ENCODE peak calls at places on chromosomes 3 and 15, in four cellular contexts. H is fibroblast of mammary gland, F is A549, L is PC-3. E is an unnamed sample.

GRCh38 chr15:39585394-39585841 is 4.5 kb downstream of the THBS1 start:
- DNase-seq in F (no peak), L (no peak), H (peak), E (no peak)

GRCh38 chr15:52790166-52790708 is at the start of gene ONECUT1:
- DNase-seq in H (peak), L (peak), F (peak), E (peak)

GRCh38 chr3:139299261-139300132 is 44.3 kb upstream of the MRPS22 start:
- DNase-seq in H (peak), L (peak), F (peak), E (peak)

GRCh38 chr15:85727068-85727467 is 67.7 kb downstream of the KLHL25 start:
- DNase-seq in H (peak), L (no peak), F (no peak), E (peak)

GRCh38 chr3:86814918-86815655 is 175.9 kb downstream of the VGLL3 start:
- DNase-seq in F (no peak), H (no peak), L (peak), E (peak)

GRCh38 chr3:105812194-105812586 is 56.6 kb downstream of the CBLB start:
- DNase-seq in L (peak), F (peak), H (peak), E (peak)

GRCh38 chr3:102162251-102162650 is 272.6 kb upstream of the ZPLD1 start:
- DNase-seq in F (no peak), H (no peak), L (no peak), E (no peak)

GRCh38 chr3:13866406-13866965 is 13.4 kb downstream of the WNT7A start:
- DNase-seq in L (no peak), H (no peak), F (no peak), E (no peak)

GRCh38 chr3:172391592-172392302 is 56.5 kb downstream of the GHSR start:
- DNase-seq in F (no peak), L (no peak), H (peak), E (peak)

GRCh38 chr3:71838406-71838805 is 53.5 kb upstream of the PROK2 start:
- DNase-seq in H (no peak), L (no peak), F (no peak), E (no peak)

GRCh38 chr15:59259137-59259943 is 52.7 kb downstream of the LDHAL6B start:
- DNase-seq in L (no peak), F (no peak), H (no peak), E (no peak)

DNA sequence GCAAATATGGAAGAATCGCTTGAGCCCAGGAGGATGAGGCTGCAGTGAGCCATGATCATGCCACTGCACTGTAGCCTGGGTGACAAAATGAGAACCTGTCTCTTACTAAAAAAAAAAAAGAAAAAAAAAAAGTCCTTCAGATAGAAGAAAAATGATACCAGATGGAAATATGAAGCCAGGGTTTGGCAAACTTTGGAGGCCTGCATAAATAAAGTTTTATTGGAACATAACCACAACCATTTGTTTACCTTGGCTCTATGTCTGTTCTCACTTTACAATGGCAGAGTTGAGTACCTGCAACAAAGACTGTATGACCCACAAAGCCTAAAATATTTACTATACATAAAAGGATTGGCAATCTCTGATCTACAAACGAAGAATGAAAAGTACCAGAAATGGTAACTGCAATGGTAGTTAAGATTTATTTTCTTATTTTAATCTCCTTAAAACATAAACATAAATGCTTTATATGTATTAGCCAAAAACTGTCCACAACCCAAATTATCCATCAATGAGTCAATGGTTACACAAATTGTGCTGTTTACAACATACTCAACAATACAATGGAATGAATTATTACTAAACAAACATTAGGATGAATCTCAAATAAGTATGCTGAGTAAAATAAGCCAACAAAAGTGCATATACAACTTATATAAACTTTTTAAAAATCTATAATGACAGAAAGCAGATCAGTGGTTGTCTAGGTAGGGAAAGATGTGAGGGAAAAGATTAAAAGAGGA is 41.8 kb downstream of the GOLGB1 start:
- DNase-seq in L (peak), F (no peak), H (peak), E (no peak)
- TF ChIP-seq CTCF in L (no peak), F (no peak), H (no peak), E (no peak)

GRCh38 chr15:34799825-34800168 is 4.4 kb upstream of the ACTC1 start:
- DNase-seq in L (no peak), H (no peak), F (no peak), E (no peak)
- H3K4me3 ChIP-seq in L (no peak), H (no peak), F (no peak), E (no peak)

GRCh38 chr15:28919201-28919627 is 33.4 kb downstream of the APBA2 start:
- DNase-seq in F (peak), H (no peak), L (peak), E (no peak)

GRCh38 chr15:28919679-28920655 is 34.2 kb downstream of the APBA2 start:
- DNase-seq in F (no peak), L (no peak), H (no peak), E (no peak)

GRCh38 chr15:28915935-28916334 is 30.2 kb downstream of the APBA2 start:
- DNase-seq in H (no peak), L (no peak), F (no peak), E (no peak)

GRCh38 chr15:28917791-28918140 is 32.0 kb downstream of the APBA2 start:
- DNase-seq in F (no peak), H (no peak), L (no peak), E (no peak)

DNA sequence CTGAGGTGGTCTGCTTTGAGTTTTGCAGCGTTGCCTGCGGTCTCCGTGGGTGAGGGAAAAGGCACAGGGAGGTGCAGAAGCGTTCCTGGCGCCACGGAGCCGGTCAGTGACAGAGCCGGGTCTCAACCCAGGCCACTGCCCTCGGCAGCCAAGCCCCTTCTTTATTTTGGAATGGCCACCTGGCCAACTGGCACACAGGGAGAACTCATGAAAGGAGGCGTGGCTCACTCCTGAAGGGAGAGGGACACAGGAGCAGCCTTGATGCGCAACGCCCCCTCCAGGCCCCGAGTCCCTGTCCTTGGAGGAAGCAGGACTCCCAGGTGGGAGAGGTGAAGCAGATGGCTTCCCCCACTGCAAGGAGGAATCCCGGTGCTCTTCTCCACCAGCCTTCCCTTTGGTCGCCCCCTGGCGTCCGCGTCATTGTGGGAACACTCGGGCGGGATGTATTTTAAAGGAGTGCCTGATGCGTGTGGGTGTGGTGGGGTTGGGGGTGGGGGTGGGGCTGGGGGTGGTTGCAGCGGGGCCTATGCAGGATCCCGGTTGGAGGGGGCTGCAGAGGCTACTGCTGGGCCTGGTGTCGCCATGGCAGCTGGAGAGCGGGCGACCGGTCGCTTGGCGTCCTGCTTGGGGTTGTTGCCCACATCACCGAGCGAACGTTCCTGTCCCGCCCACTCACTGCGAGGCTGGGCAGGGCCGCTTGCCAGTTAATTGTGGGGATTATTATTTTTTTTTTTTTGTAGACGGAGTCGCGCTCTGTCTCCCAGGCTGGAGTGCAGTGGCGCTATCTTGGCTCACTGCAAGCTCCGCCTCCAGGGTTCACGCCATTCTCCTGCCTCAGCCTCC is 32.6 kb downstream of the APBA2 start:
- DNase-seq in H (no peak), F (peak), L (no peak), E (peak)
- TF ChIP-seq CTCF in H (no peak), F (peak), L (no peak), E (peak)

GRCh38 chr3:195271859-195272243 is 892 bp upstream of the XXYLT1 start:
- DNase-seq in H (no peak), L (no peak), F (no peak), E (no peak)
- H3K4me3 ChIP-seq in H (peak), L (peak), F (peak), E (peak)

GRCh38 chr3:2765002-2765579 is 345.1 kb downstream of the IL5RA start:
- DNase-seq in L (no peak), H (no peak), F (peak), E (no peak)
- TF ChIP-seq CTCF in L (no peak), H (no peak), F (no peak), E (no peak)

GRCh38 chr15:72196409-72197044 is 1.1 kb downstream of the GRAMD2A start:
- DNase-seq in L (no peak), F (peak), H (no peak), E (no peak)
- H3K4me3 ChIP-seq in L (no peak), F (no peak), H (no peak), E (no peak)

GRCh38 chr3:127484601-127485388 is 105.7 kb downstream of the TPRA1 start:
- DNase-seq in L (no peak), F (no peak), H (no peak), E (no peak)
- TF ChIP-seq CTCF in L (no peak), F (no peak), H (no peak), E (no peak)

GRCh38 chr3:42085641-42086376 is 5.3 kb upstream of the TRAK1 start:
- DNase-seq in H (no peak), L (no peak), F (no peak), E (no peak)
- H3K4me3 ChIP-seq in H (no peak), L (no peak), F (no peak), E (no peak)

GRCh38 chr15:33994005-33994615 is 25.8 kb downstream of the CHRM5 start:
- DNase-seq in H (peak), L (peak), F (peak), E (peak)
- TF ChIP-seq CTCF in H (peak), L (peak), F (peak), E (peak)